ENCODE peak calls at places on chromosome 6, in eight cellular contexts. Z is B cell; K is ureter; O is GM12892; R is neuronal stem cell; F is left ventricle myocardium inferior; V is glutamatergic neuron; B is CD8-positive, alpha-beta memory T cell. W is an unnamed sample.

GRCh38 chr6:108876929-108877775 is 28.9 kb downstream of the ARMC2 start:
- DNase-seq in O (no peak), F (peak; percentile 68), V (no peak), B (no peak), K (peak; percentile 69), R (no peak), Z (no peak), W (no peak)

GRCh38 chr6:143675946-143676345 is 1.8 kb upstream of the PHACTR2 start:
- DNase-seq in K (no peak), Z (no peak), V (no peak), B (no peak), O (no peak), F (no peak), R (no peak), W (no peak)

GRCh38 chr6:167476844-167477595 is 152.1 kb downstream of the TTLL2 start:
- DNase-seq in O (no peak), V (no peak), R (no peak), B (no peak), F (no peak), Z (no peak), K (no peak), W (no peak)

GRCh38 chr6:57313711-57314471 is 3.5 kb upstream of the PRIM2 start:
- DNase-seq in B (no peak), R (no peak), K (peak; percentile 46), F (no peak), V (no peak), O (no peak), Z (no peak), W (no peak)

GRCh38 chr6:23394699-23395098 is 731.3 kb upstream of the NRSN1 start:
- DNase-seq in O (no peak), B (no peak), V (no peak), F (no peak), K (no peak), Z (no peak), R (no peak), W (no peak)

GRCh38 chr6:151229401-151230276 is 10.1 kb upstream of the AKAP12 start:
- DNase-seq in B (no peak), Z (no peak), V (no peak), R (no peak), F (no peak), O (no peak), K (no peak), W (no peak)

GRCh38 chr6:144547409-144547808 is 262.3 kb downstream of the UTRN start:
- DNase-seq in O (no peak), K (no peak), Z (no peak), V (no peak), B (no peak), F (no peak), R (no peak), W (no peak)

GRCh38 chr6:163958646-163959045 is 544.1 kb downstream of the QKI start:
- DNase-seq in F (no peak), B (no peak), O (no peak), R (no peak), Z (no peak), K (no peak), V (no peak), W (no peak)

GRCh38 chr6:3628143-3628840 is 123.2 kb downstream of the PXDC1 start:
- DNase-seq in B (no peak), K (no peak), O (no peak), R (no peak), V (no peak), Z (no peak), F (no peak), W (peak; percentile 51)

GRCh38 chr6:163688971-163689370 is 274.5 kb downstream of the QKI start:
- DNase-seq in Z (no peak), O (no peak), F (no peak), K (no peak), V (no peak), R (no peak), B (no peak), W (no peak)

GRCh38 chr6:11296449-11297375 is 64.2 kb upstream of the NEDD9 start:
- DNase-seq in V (no peak), B (no peak), K (no peak), O (no peak), R (no peak), F (no peak), Z (no peak), W (no peak)

GRCh38 chr6:170271771-170272314 is 19.0 kb downstream of the DLL1 start:
- DNase-seq in R (no peak), V (no peak), O (peak; percentile 87), K (no peak), Z (peak; percentile 76), F (no peak), B (peak; percentile 82), W (peak; percentile 80)

GRCh38 chr6:149473080-149474052 is 11.4 kb downstream of the ZC3H12D start:
- DNase-seq in K (no peak), F (no peak), R (no peak), Z (peak; percentile 57), V (no peak), B (no peak), O (no peak), W (no peak)

GRCh38 chr6:38593419-38593818 is 46.3 kb downstream of the BTBD9 start:
- DNase-seq in Z (no peak), O (no peak), K (no peak), V (no peak), R (no peak), F (no peak), B (no peak), W (no peak)

GRCh38 chr6:113414511-113414910 is 442.6 kb upstream of the MARCKS start:
- DNase-seq in F (no peak), O (no peak), V (peak; percentile 18), Z (no peak), K (no peak), R (no peak), B (no peak), W (no peak)

GRCh38 chr6:132190815-132191175 is 210.5 kb downstream of the MOXD1 start:
- DNase-seq in K (no peak), F (no peak), B (no peak), V (no peak), R (no peak), O (no peak), Z (no peak), W (no peak)

GRCh38 chr6:134310206-134310605 is 7.7 kb downstream of the SGK1 start:
- DNase-seq in V (no peak), R (no peak), K (no peak), Z (no peak), O (no peak), F (no peak), B (no peak), W (no peak)

GRCh38 chr6:28490191-28490890 is 25.3 kb downstream of the GPX6 start:
- DNase-seq in O (no peak), B (no peak), V (no peak), R (no peak), K (no peak), F (no peak), Z (peak; percentile 8), W (no peak)

GRCh38 chr6:77457720-77458349 is 5.5 kb downstream of the HTR1B start:
- DNase-seq in Z (peak; percentile 44), R (peak; percentile 73), F (peak; percentile 56), K (peak; percentile 65), B (no peak), O (no peak), V (peak; percentile 87), W (no peak)

GRCh38 chr6:107361568-107362270 is 97.6 kb downstream of the PDSS2 start:
- DNase-seq in F (no peak), V (no peak), K (no peak), Z (no peak), B (no peak), R (no peak), O (no peak), W (no peak)

GRCh38 chr6:129353067-129353466 is 356.9 kb downstream of the ARHGAP18 start:
- DNase-seq in F (peak; percentile 58), K (peak; percentile 56), V (no peak), Z (no peak), R (no peak), B (no peak), O (no peak), W (no peak)

GRCh38 chr6:27495386-27496135 is 22.7 kb upstream of the ZNF184 start:
- DNase-seq in V (peak; percentile 65), Z (peak; percentile 52), R (peak; percentile 72), K (no peak), F (peak; percentile 43), O (no peak), B (peak; percentile 13), W (peak; percentile 27)

GRCh38 chr6:2961971-2962370 is 9.4 kb downstream of the SERPINB6 start:
- DNase-seq in O (no peak), F (no peak), K (peak; percentile 67), Z (no peak), R (no peak), V (no peak), B (no peak), W (no peak)

GRCh38 chr6:34970962-34971361 is 81.9 kb downstream of the ANKS1A start:
- DNase-seq in R (no peak), O (no peak), Z (no peak), K (no peak), B (no peak), F (no peak), V (no peak), W (no peak)

GRCh38 chr6:152318278-152318677 is 318.9 kb downstream of the SYNE1 start:
- DNase-seq in K (no peak), R (no peak), V (no peak), Z (no peak), B (no peak), O (no peak), F (no peak), W (no peak)

GRCh38 chr6:115972679-115973078 is 88.0 kb downstream of the FRK start:
- DNase-seq in Z (no peak), K (no peak), B (no peak), R (no peak), O (no peak), V (no peak), F (no peak), W (no peak)

GRCh38 chr6:148750826-148751225 is 4.0 kb downstream of the UST start:
- DNase-seq in V (no peak), F (no peak), R (no peak), B (no peak), K (no peak), O (no peak), Z (no peak), W (no peak)

GRCh38 chr6:108961985-108962384 is 113.8 kb downstream of the ARMC2 start:
- DNase-seq in V (no peak), R (no peak), F (no peak), B (no peak), K (no peak), O (no peak), Z (no peak), W (no peak)

GRCh38 chr6:134674562-134674961 is 275.3 kb downstream of the ALDH8A1 start:
- DNase-seq in K (no peak), B (no peak), F (no peak), Z (no peak), V (no peak), R (no peak), O (no peak), W (no peak)

GRCh38 chr6:24766685-24767462 is 7.9 kb upstream of the GMNN start:
- DNase-seq in O (peak; percentile 21), R (no peak), B (peak; percentile 23), F (no peak), K (no peak), V (no peak), Z (peak; percentile 42), W (no peak)

GRCh38 chr6:157491571-157492232 is 110.7 kb downstream of the ZDHHC14 start:
- DNase-seq in F (no peak), B (no peak), R (no peak), Z (no peak), V (no peak), O (no peak), K (no peak), W (peak; percentile 41)

GRCh38 chr6:144613859-144614258 is 328.7 kb downstream of the UTRN start:
- DNase-seq in F (no peak), V (no peak), Z (no peak), R (no peak), K (no peak), O (no peak), B (no peak), W (no peak)

GRCh38 chr6:75044846-75045245 is 161.0 kb downstream of the COL12A1 start:
- DNase-seq in R (no peak), K (no peak), B (no peak), Z (no peak), V (no peak), F (no peak), O (no peak), W (no peak)

GRCh38 chr6:14406616-14407343 is 289.2 kb downstream of the CD83 start:
- DNase-seq in F (no peak), V (no peak), K (no peak), R (peak; percentile 26), Z (no peak), B (no peak), O (no peak), W (no peak)